ENCODE peak calls at places on chromosome 6, in ten cellular contexts. V is fibroblast of lung; Q is hepatocyte; O is left ventricle myocardium inferior; C is spleen; Z is ascending aorta; P is Panc1; Y is CD8-positive, alpha-beta T cell; G is upper lobe of right lung; R is RWPE2. K is an unnamed sample. For H3K4me1, the result is how much of the 10 kb centered on the place peaks cover.

GRCh38 chr6:38432479-38432878 is 207.2 kb downstream of the BTBD9 start:
- DNase-seq in V (no peak), Q (no peak), O (no peak), C (no peak), Z (no peak), P (no peak), Y (no peak), G (no peak), R (no peak), K (no peak)

GRCh38 chr6:76876922-76877553 is 586.3 kb downstream of the HTR1B start:
- DNase-seq in V (peak), Q (peak), O (no peak), C (no peak), Z (peak), P (no peak), Y (no peak), G (no peak), R (peak), K (no peak)

GRCh38 chr6:53014034-53014433 is 18.9 kb upstream of the GSTA4 start:
- DNase-seq in V (peak), Q (peak), O (no peak), C (no peak), Z (no peak), P (no peak), Y (no peak), G (no peak), R (no peak), K (no peak)

GRCh38 chr6:22108199-22108598 is 188.6 kb downstream of the PRL start:
- DNase-seq in V (peak), Q (no peak), O (peak), C (no peak), Z (no peak), P (no peak), Y (no peak), G (no peak), R (no peak), K (no peak)

GRCh38 chr6:105859441-105859840 is 226.7 kb upstream of the PRDM1 start:
- DNase-seq in V (no peak), Q (no peak), O (no peak), C (no peak), Z (no peak), P (no peak), Y (no peak), G (no peak), R (no peak), K (no peak)

GRCh38 chr6:44452725-44453124 is 65.2 kb downstream of the CDC5L start:
- DNase-seq in V (peak), Q (no peak), O (no peak), C (no peak), Z (no peak), P (no peak), Y (no peak), G (no peak), R (no peak), K (no peak)

GRCh38 chr6:89100114-89100513 is 17.8 kb downstream of the SRSF12 start:
- DNase-seq in V (no peak), Q (no peak), O (no peak), C (no peak), Z (no peak), P (no peak), Y (no peak), G (no peak), R (no peak), K (no peak)

GRCh38 chr6:3022765-3023662 is 23.3 kb downstream of the NQO2 start:
- DNase-seq in V (no peak), Q (no peak), O (no peak), C (peak), Z (no peak), P (no peak), Y (peak), G (no peak), R (no peak), K (no peak)

GRCh38 chr6:25302677-25303128 is 23.5 kb downstream of the CARMIL1 start:
- DNase-seq in V (peak), Q (peak), O (no peak), C (no peak), Z (no peak), P (no peak), Y (no peak), G (no peak), R (no peak), K (no peak)

DNA sequence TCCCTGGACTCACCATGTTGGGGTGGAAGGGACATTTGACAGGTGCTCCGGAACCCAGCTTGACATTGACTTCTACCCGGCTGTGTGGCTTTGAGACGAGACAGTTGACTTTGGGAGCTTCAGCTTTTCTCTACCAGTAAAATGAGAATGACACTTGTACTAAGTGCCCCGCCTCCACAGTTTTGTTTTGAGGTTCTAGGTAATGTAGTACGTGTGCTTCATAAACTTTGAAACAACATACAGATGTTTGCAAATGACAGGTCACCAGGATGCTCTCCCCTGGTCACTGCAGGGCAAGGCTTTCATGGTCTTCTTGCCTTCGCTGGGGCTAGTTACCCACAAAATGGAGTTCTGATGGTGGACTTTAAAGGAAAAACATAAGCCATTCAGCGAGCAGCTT is 31.3 kb downstream of the CLIC5 start:
- DNase-seq in V (no peak), Q (no peak), O (no peak), C (no peak), Z (no peak), P (no peak), Y (no peak), G (no peak), R (no peak), K (no peak)
- H3K4me1 ChIP-seq in V (under half), Q (under half), O (half or more), C (under half), Z (under half), P (under half), Y (under half), G (under half), R (under half), K (under half)

GRCh38 chr6:167860546-167861226 is 34.0 kb downstream of the AFDN start:
- DNase-seq in V (no peak), Q (no peak), O (no peak), C (no peak), Z (no peak), P (no peak), Y (no peak), G (no peak), R (no peak), K (no peak)
- H3K27ac ChIP-seq in V (no peak), Q (peak), O (no peak), C (no peak), Z (no peak), P (no peak), Y (no peak), G (no peak), R (no peak), K (no peak)

DNA sequence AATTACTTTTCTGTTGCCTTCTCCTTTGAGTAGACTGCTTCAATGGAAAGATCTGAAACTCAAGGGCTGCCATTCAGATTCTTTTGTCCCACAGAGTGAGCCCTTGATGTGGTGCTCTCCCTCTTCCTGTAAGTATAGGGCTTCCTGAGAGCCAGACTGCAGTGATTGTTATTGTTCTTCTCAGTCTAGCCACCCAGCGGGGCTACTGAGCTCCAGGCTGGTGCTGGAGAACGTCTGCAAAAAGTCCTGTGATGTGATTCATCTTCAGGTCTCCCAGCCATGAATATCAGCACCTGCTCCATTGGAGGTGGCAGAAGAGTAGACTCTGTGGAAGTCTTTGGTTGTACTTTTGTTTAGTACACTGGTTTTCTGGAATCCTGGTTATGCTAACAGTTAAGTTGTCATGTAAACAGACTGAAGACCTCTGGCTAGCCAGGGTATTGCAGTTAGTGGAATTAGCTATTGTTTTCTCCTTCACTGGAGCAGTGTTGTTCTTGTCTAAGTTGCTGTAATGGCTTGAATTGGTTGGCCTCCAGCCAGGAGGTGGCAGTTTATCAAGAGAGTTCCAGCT is 240.9 kb downstream of the COL12A1 start:
- DNase-seq in V (no peak), Q (no peak), O (no peak), C (no peak), Z (no peak), P (no peak), Y (no peak), G (no peak), R (no peak), K (no peak)
- TF ChIP-seq CTCF in V (no peak), Q (no peak), O (no peak), C (no peak), Z (no peak), P (no peak), Y (no peak), G (no peak), R (no peak), K (no peak)

GRCh38 chr6:100808638-100809275 is 72.4 kb downstream of the ASCC3 start:
- DNase-seq in V (peak), Q (no peak), O (no peak), C (no peak), Z (no peak), P (no peak), Y (no peak), G (no peak), R (no peak), K (no peak)
- H3K4me1 ChIP-seq in V (under half), Q (under half), O (under half), C (under half), Z (under half), P (under half), Y (under half), G (under half), R (under half), K (under half)

DNA sequence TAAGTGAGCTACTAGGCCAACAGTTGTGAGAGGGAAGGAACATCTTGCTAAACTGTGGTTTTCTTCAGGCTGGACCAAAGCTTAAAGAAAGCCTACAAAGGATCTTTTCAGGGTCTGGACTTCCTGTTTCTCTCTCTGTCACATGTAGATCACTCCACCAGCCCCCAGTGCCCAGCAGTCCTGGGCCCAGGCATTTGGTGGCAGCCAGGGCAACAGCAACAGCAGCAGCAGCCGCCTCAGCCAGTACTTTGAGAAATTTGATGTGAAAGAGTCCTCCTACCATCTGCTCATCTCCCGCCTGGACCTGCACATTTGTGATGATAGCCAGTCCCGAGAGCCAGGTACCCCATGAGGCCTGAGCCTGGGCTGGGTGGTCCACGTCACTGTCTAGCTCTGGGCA is 44.1 kb downstream of the BLTP3A start:
- DNase-seq in V (no peak), Q (no peak), O (no peak), C (no peak), Z (no peak), P (no peak), Y (no peak), G (no peak), R (no peak), K (no peak)
- H3K27ac ChIP-seq in V (no peak), Q (no peak), O (no peak), C (no peak), Z (no peak), P (no peak), Y (no peak), G (no peak), R (no peak), K (no peak)

DNA sequence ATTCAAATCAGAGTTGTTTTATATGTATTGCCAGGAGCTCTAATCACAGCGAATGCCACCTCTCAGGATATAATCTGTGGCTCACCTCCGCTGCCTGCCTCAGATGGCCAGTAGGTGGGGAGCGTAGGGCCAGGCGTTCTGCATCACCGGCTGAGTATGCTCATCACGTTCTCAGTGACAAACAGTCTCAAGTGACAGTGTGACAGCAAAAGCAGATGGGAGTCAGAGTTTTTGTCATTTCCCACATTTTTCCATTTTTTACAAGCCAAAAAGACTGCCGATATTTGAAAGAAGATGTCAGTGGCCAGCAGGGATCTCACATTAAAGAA is 208.7 kb downstream of the ALDH8A1 start:
- DNase-seq in V (no peak), Q (no peak), O (no peak), C (no peak), Z (no peak), P (no peak), Y (no peak), G (no peak), R (no peak), K (no peak)
- TF ChIP-seq CTCF in V (no peak), Q (no peak), O (peak), C (no peak), Z (no peak), P (peak), Y (no peak), G (no peak), R (no peak), K (peak)

GRCh38 chr6:15282334-15282733 is 36.5 kb downstream of the JARID2 start:
- DNase-seq in V (no peak), Q (no peak), O (no peak), C (no peak), Z (no peak), P (no peak), Y (no peak), G (no peak), R (no peak), K (no peak)

GRCh38 chr6:15276036-15276435 is 30.2 kb downstream of the JARID2 start:
- DNase-seq in V (no peak), Q (no peak), O (no peak), C (no peak), Z (no peak), P (no peak), Y (no peak), G (no peak), R (no peak), K (no peak)

GRCh38 chr6:15280961-15281360 is 35.1 kb downstream of the JARID2 start:
- DNase-seq in V (no peak), Q (no peak), O (no peak), C (no peak), Z (no peak), P (no peak), Y (no peak), G (no peak), R (no peak), K (no peak)

GRCh38 chr6:15280023-15280422 is 34.2 kb downstream of the JARID2 start:
- DNase-seq in V (peak), Q (no peak), O (no peak), C (no peak), Z (no peak), P (no peak), Y (no peak), G (no peak), R (no peak), K (no peak)

GRCh38 chr6:15279047-15279661 is 33.3 kb downstream of the JARID2 start:
- DNase-seq in V (no peak), Q (no peak), O (no peak), C (no peak), Z (no peak), P (no peak), Y (no peak), G (no peak), R (no peak), K (no peak)
- H3K4me1 ChIP-seq in V (under half), Q (under half), O (half or more), C (half or more), Z (under half), P (under half), Y (under half), G (under half), R (under half), K (half or more)

GRCh38 chr6:41502607-41503434 is 43.4 kb upstream of the FOXP4 start:
- DNase-seq in V (no peak), Q (peak), O (peak), C (no peak), Z (peak), P (no peak), Y (no peak), G (peak), R (no peak), K (peak)

GRCh38 chr6:41505084-41506049 is 40.8 kb upstream of the FOXP4 start:
- DNase-seq in V (peak), Q (peak), O (peak), C (peak), Z (peak), P (no peak), Y (no peak), G (peak), R (no peak), K (peak)

GRCh38 chr6:41503841-41504525 is 42.2 kb upstream of the FOXP4 start:
- DNase-seq in V (peak), Q (peak), O (peak), C (no peak), Z (peak), P (no peak), Y (no peak), G (no peak), R (no peak), K (no peak)

GRCh38 chr6:41504526-41505021 is 41.6 kb upstream of the FOXP4 start:
- DNase-seq in V (peak), Q (no peak), O (no peak), C (no peak), Z (no peak), P (no peak), Y (no peak), G (no peak), R (no peak), K (no peak)

DNA sequence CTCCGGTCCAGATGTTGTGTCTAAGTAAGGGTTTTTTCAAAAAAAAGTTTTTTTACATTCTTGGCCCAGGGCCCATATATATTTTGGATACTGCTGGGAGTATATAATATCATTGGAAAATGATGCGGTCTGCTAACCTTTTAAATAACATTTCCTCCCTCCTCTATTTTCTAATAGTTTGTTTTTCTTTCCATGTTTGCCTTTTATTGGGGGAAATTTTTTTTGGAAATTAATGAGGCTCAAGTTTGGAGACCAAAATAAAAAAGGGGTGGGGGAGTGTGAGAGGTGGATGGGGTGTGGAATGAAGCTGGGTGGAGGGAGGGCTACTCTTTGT is 42.8 kb upstream of the FOXP4 start:
- DNase-seq in V (peak), Q (no peak), O (no peak), C (no peak), Z (no peak), P (no peak), Y (no peak), G (no peak), R (no peak), K (no peak)
- H3K27ac ChIP-seq in V (no peak), Q (peak), O (no peak), C (no peak), Z (peak), P (no peak), Y (no peak), G (peak), R (no peak), K (no peak)

GRCh38 chr6:117920493-117920845 is 13.4 kb downstream of the SLC35F1 start:
- DNase-seq in V (no peak), Q (peak), O (no peak), C (no peak), Z (no peak), P (no peak), Y (no peak), G (no peak), R (no peak), K (no peak)

GRCh38 chr6:117918454-117918853 is 11.4 kb downstream of the SLC35F1 start:
- DNase-seq in V (no peak), Q (no peak), O (no peak), C (no peak), Z (no peak), P (no peak), Y (no peak), G (no peak), R (no peak), K (no peak)

GRCh38 chr6:117917176-117917575 is 10.1 kb downstream of the SLC35F1 start:
- DNase-seq in V (no peak), Q (no peak), O (no peak), C (no peak), Z (no peak), P (no peak), Y (no peak), G (no peak), R (no peak), K (no peak)

GRCh38 chr6:117916483-117916882 is 9.4 kb downstream of the SLC35F1 start:
- DNase-seq in V (no peak), Q (no peak), O (no peak), C (no peak), Z (no peak), P (no peak), Y (no peak), G (no peak), R (no peak), K (no peak)

GRCh38 chr6:117919775-117920492 is 12.9 kb downstream of the SLC35F1 start:
- DNase-seq in V (no peak), Q (peak), O (no peak), C (peak), Z (no peak), P (no peak), Y (no peak), G (peak), R (no peak), K (peak)
- TF ChIP-seq CTCF in V (no peak), Q (no peak), O (no peak), C (no peak), Z (no peak), P (no peak), Y (no peak), G (no peak), R (no peak), K (no peak)

K was measured in lower lobe of right lung.